ENCODE peak calls at places on chromosomes 2 and 18, in five cellular contexts. Y is AG08396, E is NB4, B is astrocyte of the spinal cord, P is SK-N-SH. R is an unnamed sample.

GRCh38 chr18:5973079-5973478 is 77.8 kb upstream of the TMEM200C start:
- DNase-seq in Y (no peak), B (no peak), P (no peak), E (no peak), R (no peak)

GRCh38 chr2:8650256-8650655 is 31.6 kb upstream of the ID2 start:
- DNase-seq in Y (no peak), E (no peak), P (no peak), B (no peak), R (no peak)

GRCh38 chr2:176585791-176586190 is 316.5 kb downstream of the MTX2 start:
- DNase-seq in B (no peak), P (no peak), E (no peak), Y (no peak), R (no peak)

GRCh38 chr18:9824474-9824832 is 61.3 kb upstream of the TXNDC2 start:
- DNase-seq in E (no peak), Y (no peak), P (no peak), B (peak), R (no peak)

GRCh38 chr2:176093889-176094232 is 1.3 kb downstream of the HOXD13 start:
- DNase-seq in P (no peak), Y (no peak), B (no peak), E (no peak), R (no peak)

GRCh38 chr2:33094303-33094702 is 147.6 kb downstream of the LTBP1 start:
- DNase-seq in P (no peak), B (no peak), E (no peak), Y (no peak), R (no peak)

GRCh38 chr18:44637210-44638051 is 43.3 kb upstream of the SETBP1 start:
- DNase-seq in Y (no peak), B (peak), P (no peak), E (no peak), R (no peak)

GRCh38 chr2:205712508-205712907 is 30.2 kb downstream of the NRP2 start:
- DNase-seq in B (peak), E (no peak), P (no peak), Y (no peak), R (no peak)

GRCh38 chr18:905948-906415 is 1.3 kb downstream of the ADCYAP1 start:
- DNase-seq in E (no peak), B (no peak), P (peak), Y (peak), R (no peak)

GRCh38 chr2:26651458-26652155 is 10.4 kb upstream of the CIB4 start:
- DNase-seq in E (no peak), Y (no peak), B (no peak), P (no peak), R (no peak)

GRCh38 chr2:98479959-98480524 is 35.4 kb downstream of the INPP4A start:
- DNase-seq in Y (peak), B (peak), E (peak), P (peak), R (no peak)

GRCh38 chr2:208015475-208015874 is 9.9 kb downstream of the PLEKHM3 start:
- DNase-seq in B (no peak), Y (no peak), P (no peak), E (no peak), R (no peak)

GRCh38 chr18:4391859-4392258 is 63.2 kb downstream of the DLGAP1 start:
- DNase-seq in B (no peak), Y (no peak), P (no peak), E (no peak), R (no peak)

GRCh38 chr2:64889803-64890202 is 99.4 kb upstream of the SLC1A4 start:
- DNase-seq in P (no peak), E (no peak), Y (no peak), B (no peak), R (no peak)

GRCh38 chr2:66576381-66577330 is 141.7 kb downstream of the MEIS1 start:
- DNase-seq in E (no peak), P (no peak), Y (peak), B (peak), R (peak)

GRCh38 chr2:1226766-1227165 is 186.5 kb upstream of the TPO start:
- DNase-seq in E (no peak), P (no peak), Y (no peak), B (no peak), R (no peak)

GRCh38 chr2:70993689-70993986 is 1.0 kb downstream of the TEX261 start:
- DNase-seq in E (no peak), B (no peak), Y (no peak), P (no peak), R (no peak)

GRCh38 chr2:207747653-207748560 is 21.8 kb downstream of the FZD5 start:
- DNase-seq in E (no peak), B (no peak), Y (no peak), P (no peak), R (no peak)

GRCh38 chr2:231673348-231673770 is 35.0 kb upstream of the PTMA start:
- DNase-seq in P (no peak), B (peak), Y (no peak), E (peak), R (peak)